ENCODE peak calls at places on chromosomes 2 and 18, in eight cellular contexts. T is adrenal gland, P is astrocyte, U is pancreas, X is thoracic aorta, R is tibial nerve, G is left lung, J is endodermal cell. S is an unnamed sample.
A peak's percentile ranks its signal among the peaks of the same experiment; 100 is the strongest.

GRCh38 chr2:34291076-34291475 is 692.0 kb upstream of the FAM98A start:
- DNase-seq in T (no peak), P (no peak), U (no peak), X (no peak), R (no peak), G (no peak), J (no peak), S (no peak)

GRCh38 chr2:182907081-182907830 is 40.8 kb upstream of the FRZB start:
- DNase-seq in T (no peak), P (no peak), U (no peak), X (no peak), R (no peak), G (no peak), J (peak; percentile 84), S (no peak)

GRCh38 chr2:197327073-197327775 is 16.6 kb upstream of the ANKRD44 start:
- DNase-seq in T (no peak), P (no peak), U (no peak), X (no peak), R (no peak), G (no peak), J (no peak), S (no peak)

GRCh38 chr2:161063074-161063945 is 96.9 kb upstream of the TANK start:
- DNase-seq in T (peak; percentile 88), P (peak; percentile 65), U (peak; percentile 48), X (peak; percentile 52), R (peak; percentile 94), G (no peak), J (peak; percentile 92), S (no peak)

GRCh38 chr2:168731550-168732128 is 70.8 kb upstream of the NOSTRIN start:
- DNase-seq in T (no peak), P (peak; percentile 12), U (no peak), X (no peak), R (no peak), G (no peak), J (no peak), S (no peak)

GRCh38 chr2:214156971-214157370 is 253.9 kb upstream of the VWC2L start:
- DNase-seq in T (no peak), P (no peak), U (no peak), X (no peak), R (no peak), G (no peak), J (no peak), S (no peak)

GRCh38 chr2:6290626-6291025 is 575.1 kb downstream of the CMPK2 start:
- DNase-seq in T (no peak), P (no peak), U (no peak), X (no peak), R (no peak), G (no peak), J (no peak), S (no peak)

GRCh38 chr2:43513796-43514195 is 82.0 kb downstream of the THADA start:
- DNase-seq in T (no peak), P (no peak), U (no peak), X (no peak), R (no peak), G (no peak), J (no peak), S (no peak)

GRCh38 chr2:128549646-128550260 is 231.1 kb upstream of the HS6ST1 start:
- DNase-seq in T (peak; percentile 43), P (no peak), U (no peak), X (no peak), R (no peak), G (no peak), J (no peak), S (no peak)

GRCh38 chr18:1797265-1797664 is 774.0 kb downstream of the METTL4 start:
- DNase-seq in T (no peak), P (no peak), U (no peak), X (no peak), R (no peak), G (no peak), J (no peak), S (no peak)

GRCh38 chr18:33817096-33817495 is 239.1 kb downstream of the ASXL3 start:
- DNase-seq in T (no peak), P (peak; percentile 48), U (no peak), X (no peak), R (no peak), G (no peak), J (no peak), S (no peak)

GRCh38 chr2:242057379-242058040 is 188.0 kb downstream of the RTP5 start:
- DNase-seq in T (no peak), P (no peak), U (no peak), X (no peak), R (no peak), G (no peak), J (no peak), S (no peak)

GRCh38 chr2:120722211-120722602 is 13.5 kb upstream of the GLI2 start:
- DNase-seq in T (no peak), P (no peak), U (no peak), X (no peak), R (no peak), G (no peak), J (peak; percentile 58), S (peak; percentile 21)

GRCh38 chr2:200625958-200626363 is 40.1 kb downstream of the AOX1 start:
- DNase-seq in T (no peak), P (no peak), U (no peak), X (no peak), R (no peak), G (no peak), J (no peak), S (no peak)

GRCh38 chr18:70172225-70172624 is 33.3 kb downstream of the RTTN start:
- DNase-seq in T (no peak), P (no peak), U (no peak), X (no peak), R (no peak), G (no peak), J (no peak), S (no peak)

GRCh38 chr2:18156421-18156820 is 278.0 kb downstream of the KCNS3 start:
- DNase-seq in T (no peak), P (no peak), U (no peak), X (no peak), R (no peak), G (no peak), J (no peak), S (no peak)

GRCh38 chr2:80462654-80463053 is 158.1 kb upstream of the LRRTM1 start:
- DNase-seq in T (no peak), P (no peak), U (no peak), X (no peak), R (no peak), G (no peak), J (no peak), S (no peak)

GRCh38 chr2:236366406-236366805 is 102.2 kb upstream of the ASB18 start:
- DNase-seq in T (no peak), P (no peak), U (no peak), X (no peak), R (no peak), G (no peak), J (no peak), S (no peak)

GRCh38 chr2:127074358-127074757 is 32.6 kb downstream of the BIN1 start:
- DNase-seq in T (peak; percentile 76), P (no peak), U (no peak), X (no peak), R (no peak), G (no peak), J (no peak), S (no peak)

GRCh38 chr2:112593761-112594160 is 9.4 kb downstream of the CHCHD5 start:
- DNase-seq in T (no peak), P (no peak), U (no peak), X (no peak), R (no peak), G (no peak), J (no peak), S (no peak)

DNA sequence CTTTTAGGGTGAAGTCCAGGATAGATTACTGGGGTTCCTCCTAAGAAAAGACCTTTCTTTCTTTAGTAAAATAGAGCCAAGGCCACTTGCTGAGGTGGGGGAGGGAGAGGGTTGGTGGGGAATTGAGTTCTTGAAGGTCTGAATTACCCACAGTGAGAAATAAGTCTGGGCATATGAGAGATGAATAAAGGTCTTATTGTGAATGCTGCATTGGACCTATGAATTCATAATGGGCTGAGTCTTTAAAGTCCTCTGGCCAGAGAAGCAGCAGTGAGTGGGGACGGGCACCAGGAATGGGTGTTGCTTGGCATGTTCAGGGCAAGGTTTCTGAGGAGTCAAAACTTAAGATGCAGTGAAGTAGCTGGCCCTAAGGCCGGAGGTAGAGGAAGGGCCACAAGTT is 10.5 kb downstream of the MAPRE3 start:
- DNase-seq in T (peak; percentile 35), P (no peak), U (no peak), X (no peak), R (no peak), G (no peak), J (no peak), S (no peak)
- TF ChIP-seq CTCF in T (no peak), P (no peak), U (no peak), X (no peak), R (no peak), G (no peak), J (no peak), S (no peak)

DNA sequence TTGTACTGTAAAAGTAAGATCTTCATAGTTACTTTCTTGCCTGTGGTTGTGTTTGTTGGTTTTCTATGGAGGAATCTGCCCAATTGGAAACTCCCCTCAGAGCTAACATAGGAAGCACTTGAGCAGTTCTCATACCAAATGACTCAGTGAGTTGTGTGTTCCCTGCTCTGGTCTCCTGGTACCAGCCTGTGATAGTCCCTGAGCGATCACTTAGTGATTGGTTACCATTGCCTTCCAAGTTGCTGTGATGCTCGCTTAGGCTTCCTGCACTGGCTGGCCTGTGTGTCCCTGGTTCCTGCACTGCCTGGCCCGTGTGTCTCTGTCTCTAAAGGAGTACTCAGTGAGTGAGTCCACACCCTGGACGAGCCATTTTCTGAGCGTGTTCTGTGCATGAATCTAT is 133.0 kb downstream of the MAP4K4 start:
- DNase-seq in T (no peak), P (peak; percentile 86), U (no peak), X (no peak), R (no peak), G (no peak), J (no peak), S (no peak)
- H3K36me3 ChIP-seq in T (no peaks in the 10 kb centered on the region), P (peaks cover 47% of the 10 kb centered on the region), U (no peaks in the 10 kb centered on the region), X (peaks cover 13% of the 10 kb centered on the region), R (no peaks in the 10 kb centered on the region), G (no peaks in the 10 kb centered on the region), J (peaks cover 90% of the 10 kb centered on the region), S (peaks cover 51% of the 10 kb centered on the region)

GRCh38 chr2:133146893-133147292 is 421.4 kb downstream of the NCKAP5 start:
- DNase-seq in T (no peak), P (no peak), U (no peak), X (no peak), R (no peak), G (no peak), J (no peak), S (no peak)
- TF ChIP-seq CTCF in T (no peak), P (no peak), U (no peak), X (no peak), R (no peak), G (no peak), J (no peak), S (no peak)

DNA sequence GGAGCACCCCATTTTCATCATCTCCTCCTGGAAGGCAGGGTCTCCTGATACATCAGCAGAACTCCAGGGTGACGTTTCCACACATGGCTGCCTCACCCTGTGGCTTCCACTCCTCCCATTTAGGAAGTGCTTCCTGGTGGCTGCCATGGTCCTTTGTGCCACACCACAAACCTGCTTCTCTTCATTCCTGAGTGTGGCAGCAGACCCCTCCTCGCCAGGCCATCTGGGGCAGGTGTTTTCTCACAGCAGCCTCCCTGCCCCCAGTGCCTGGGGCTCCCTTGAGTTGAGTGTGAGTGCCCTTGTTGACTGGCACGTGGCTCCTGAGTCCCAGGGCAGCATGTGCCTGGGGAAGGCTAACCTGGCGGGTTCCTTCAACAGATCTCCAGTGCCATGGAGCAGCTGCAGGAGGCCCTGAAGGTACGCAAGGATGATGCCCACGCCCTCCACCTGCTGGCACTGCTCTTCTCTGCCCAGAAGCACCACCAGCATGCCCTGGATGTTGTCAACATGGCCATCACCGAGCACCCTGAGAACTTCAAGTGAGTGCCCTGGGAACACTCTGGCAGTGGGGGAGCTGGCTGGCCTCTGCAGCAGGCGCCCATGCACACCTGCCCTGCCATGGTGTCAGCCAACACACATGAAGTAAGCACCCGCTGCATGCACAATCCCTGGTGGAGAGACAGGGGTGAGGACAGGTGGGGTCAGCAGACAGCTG is 113.4 kb upstream of the MCFD2 start:
- DNase-seq in T (no peak), P (no peak), U (no peak), X (no peak), R (no peak), G (peak; percentile 65), J (no peak), S (no peak)
- H3K36me3 ChIP-seq in T (no peaks in the 10 kb centered on the region), P (peaks cover 7% of the 10 kb centered on the region), U (peaks cover 10% of the 10 kb centered on the region), X (peaks cover 61% of the 10 kb centered on the region), R (peaks cover 17% of the 10 kb centered on the region), G (no peaks in the 10 kb centered on the region), J (peaks cover 11% of the 10 kb centered on the region), S (peaks cover 76% of the 10 kb centered on the region)

S was measured in upper lobe of right lung.